ENCODE peak calls at places on chromosome 10, in nine cellular contexts. E, H, B, Q, T, P, Z, M and U are unnamed samples.

GRCh38 chr10:70651661-70652060 is 20.6 kb upstream of the ADAMTS14 start:
- DNase-seq in T (peak; percentile 44), B (no peak), P (no peak), H (peak; percentile 27), M (no peak), E (no peak), Q (no peak), Z (no peak), U (no peak)

GRCh38 chr10:50635286-50635685 is 11.5 kb upstream of the SGMS1 start:
- DNase-seq in T (no peak), M (peak; percentile 73), Q (peak; percentile 76), B (no peak), Z (no peak), P (no peak), E (no peak), H (no peak), U (no peak)

GRCh38 chr10:99996934-99997648 is 12.7 kb downstream of the DNMBP start:
- DNase-seq in T (no peak), Z (no peak), Q (no peak), M (no peak), B (no peak), E (no peak), H (no peak), P (no peak), U (no peak)

GRCh38 chr10:106973301-106973700 is 191.2 kb downstream of the SORCS1 start:
- DNase-seq in Q (no peak), P (no peak), T (no peak), M (no peak), E (no peak), B (no peak), Z (no peak), H (no peak), U (no peak)

GRCh38 chr10:103572597-103573321 is 79.3 kb downstream of the NEURL1 start:
- DNase-seq in Z (no peak), M (no peak), Q (peak; percentile 24), H (no peak), P (no peak), B (no peak), T (no peak), E (no peak), U (no peak)

GRCh38 chr10:109837384-109837783 is 85.9 kb downstream of the XPNPEP1 start:
- DNase-seq in M (no peak), E (no peak), H (no peak), T (no peak), Z (no peak), B (no peak), Q (no peak), P (no peak), U (no peak)

GRCh38 chr10:48608279-48608681 is 3.4 kb upstream of the ARHGAP22 start:
- DNase-seq in Z (peak; percentile 85), M (no peak), B (peak; percentile 23), E (peak; percentile 42), H (peak; percentile 45), Q (peak; percentile 49), P (peak; percentile 18), T (peak; percentile 55), U (peak; percentile 52)

GRCh38 chr10:24360286-24361127 is 151.6 kb downstream of the KIAA1217 start:
- DNase-seq in Q (peak; percentile 82), B (peak; percentile 38), Z (peak; percentile 70), M (peak; percentile 49), P (no peak), H (peak; percentile 74), T (peak; percentile 71), E (peak; percentile 29), U (no peak)

GRCh38 chr10:30098624-30099023 is 39.2 kb upstream of the JCAD start:
- DNase-seq in T (no peak), Q (peak; percentile 68), H (no peak), M (peak; percentile 63), P (no peak), B (no peak), E (no peak), Z (no peak), U (no peak)

GRCh38 chr10:77165445-77166316 is 471.9 kb downstream of the KCNMA1 start:
- DNase-seq in Z (peak; percentile 38), M (no peak), B (peak; percentile 2), P (peak; percentile 58), Q (peak; percentile 76), T (peak; percentile 55), H (peak; percentile 60), E (peak; percentile 18), U (peak; percentile 13)

GRCh38 chr10:31939797-31940708 is 11.4 kb upstream of the ARHGAP12 start:
- DNase-seq in E (no peak), T (no peak), Q (no peak), Z (no peak), B (no peak), P (no peak), H (no peak), M (no peak), U (no peak)

GRCh38 chr10:69639291-69640195 is 9.5 kb downstream of the FAM241B start:
- DNase-seq in E (peak; percentile 58), Q (peak; percentile 76), H (peak; percentile 80), Z (peak; percentile 92), T (peak; percentile 81), P (peak; percentile 45), M (peak; percentile 32), B (peak; percentile 57), U (peak; percentile 75)

GRCh38 chr10:129949411-129950335 is 14.4 kb downstream of the EBF3 start:
- DNase-seq in T (no peak), H (no peak), M (no peak), E (no peak), B (no peak), P (no peak), Z (peak; percentile 87), Q (peak; percentile 85), U (no peak)